ENCODE peak calls at places on chromosome 11, in eight cellular contexts. C is AG09319; A is naive thymus-derived CD8-positive, alpha-beta T cell; D is Calu3; K is heart right ventricle; G is neural crest cell; Y is GM23338; N is stimulated activated CD8-positive, alpha-beta memory T cell treated with anti-CD3 and anti-CD28 coated beads, Interleukin-15, amount 100 ng/mL, for 1 hour. X is an unnamed sample.

GRCh38 chr11:1691027-1691877 is 5.7 kb upstream of the KRTAP5-6 start:
- DNase-seq in A (no peak), N (no peak), D (no peak), Y (no peak), K (no peak), G (no peak), C (no peak), X (no peak)

GRCh38 chr11:125585486-125585885 is 7.2 kb upstream of the STT3A start:
- DNase-seq in G (no peak), C (no peak), A (no peak), Y (no peak), K (no peak), N (no peak), D (no peak), X (no peak)

GRCh38 chr11:123083623-123084029 is 21.7 kb upstream of the HSPA8 start:
- DNase-seq in A (no peak), K (peak; percentile 94), Y (no peak), G (no peak), C (peak; percentile 83), N (peak; percentile 43), D (peak; percentile 82), X (peak; percentile 82)

GRCh38 chr11:35390737-35391682 is 28.3 kb downstream of the SLC1A2 start:
- DNase-seq in K (no peak), C (peak; percentile 47), G (no peak), Y (no peak), N (no peak), A (no peak), D (peak; percentile 28), X (no peak)

GRCh38 chr11:83773950-83774880 is 488.0 kb upstream of the CCDC90B start:
- DNase-seq in C (no peak), Y (no peak), D (no peak), K (no peak), N (no peak), A (no peak), G (no peak), X (no peak)

GRCh38 chr11:121326230-121326629 is 33.7 kb downstream of the SC5D start:
- DNase-seq in A (no peak), D (no peak), G (no peak), N (no peak), K (no peak), Y (no peak), C (no peak), X (no peak)

GRCh38 chr11:27124514-27125264 is 84.1 kb downstream of the BBOX1 start:
- DNase-seq in A (no peak), C (peak; percentile 11), D (no peak), N (no peak), K (no peak), G (no peak), Y (no peak), X (no peak)

GRCh38 chr11:48107188-48107704 is 109.4 kb upstream of the OR4B1 start:
- DNase-seq in Y (no peak), G (no peak), C (peak; percentile 11), D (no peak), A (no peak), K (no peak), N (no peak), X (no peak)

GRCh38 chr11:114319716-114320328 is 23.6 kb downstream of the NNMT start:
- DNase-seq in A (no peak), N (no peak), K (no peak), D (no peak), G (no peak), Y (peak; percentile 80), C (no peak), X (no peak)

GRCh38 chr11:35247428-35247827 is 108.5 kb downstream of the CD44 start:
- DNase-seq in C (no peak), K (no peak), A (peak; percentile 63), Y (no peak), N (no peak), G (no peak), D (no peak), X (no peak)

GRCh38 chr11:33065445-33066178 is 26.2 kb downstream of the TCP11L1 start:
- DNase-seq in C (peak; percentile 27), Y (peak; percentile 92), N (peak; percentile 40), K (peak; percentile 47), G (peak; percentile 59), D (peak; percentile 76), A (peak; percentile 71), X (peak; percentile 67)

GRCh38 chr11:69462106-69463045 is 19.1 kb upstream of the LINC01488 start:
- DNase-seq in D (no peak), A (no peak), G (no peak), C (no peak), N (no peak), K (no peak), Y (no peak), X (no peak)

GRCh38 chr11:11396290-11397042 is 43.4 kb upstream of the CSNK2A3 start:
- DNase-seq in A (no peak), G (no peak), D (no peak), K (no peak), Y (no peak), N (no peak), C (peak; percentile 78), X (no peak)

GRCh38 chr11:29943347-29943746 is 73.5 kb downstream of the KCNA4 start:
- DNase-seq in A (no peak), Y (no peak), G (no peak), K (no peak), C (no peak), D (no peak), N (no peak), X (no peak)

GRCh38 chr11:134657631-134658030 is 245.6 kb upstream of the B3GAT1 start:
- DNase-seq in C (no peak), K (peak; percentile 1), D (no peak), N (no peak), G (no peak), Y (no peak), A (no peak), X (peak; percentile 16)

GRCh38 chr11:46112961-46113617 is 8.2 kb downstream of the PHF21A start:
- DNase-seq in D (peak; percentile 30), C (no peak), N (no peak), Y (peak; percentile 93), G (no peak), K (peak; percentile 44), A (peak; percentile 45), X (no peak)

GRCh38 chr11:8913961-8914660 is 3.1 kb downstream of the AKIP1 start:
- DNase-seq in D (peak; percentile 36), G (peak; percentile 12), C (no peak), A (peak; percentile 46), Y (peak; percentile 78), N (no peak), K (peak; percentile 28), X (no peak)

GRCh38 chr11:122076721-122077120 is 39.3 kb downstream of the BLID start:
- DNase-seq in K (no peak), N (no peak), A (no peak), D (no peak), G (no peak), Y (no peak), C (no peak), X (no peak)

GRCh38 chr11:20158597-20159257 is 1.5 kb downstream of the DBX1 start:
- DNase-seq in N (no peak), K (peak; percentile 57), Y (peak; percentile 90), D (peak; percentile 38), A (no peak), G (peak; percentile 77), C (no peak), X (peak; percentile 59)

GRCh38 chr11:120632579-120632978 is 121.0 kb downstream of the GRIK4 start:
- DNase-seq in A (no peak), D (no peak), C (no peak), K (no peak), Y (peak; percentile 60), G (no peak), N (no peak), X (no peak)

GRCh38 chr11:75526192-75526541 is 426 bp upstream of the GDPD5 start:
- DNase-seq in C (no peak), N (no peak), K (no peak), D (no peak), Y (no peak), A (no peak), G (no peak), X (no peak)

GRCh38 chr11:13288375-13289029 is 10.9 kb downstream of the BMAL1 start:
- DNase-seq in D (no peak), Y (no peak), C (no peak), A (no peak), G (no peak), N (no peak), K (no peak), X (no peak)

GRCh38 chr11:69704508-69705245 is 855 bp upstream of the FGF19 start:
- DNase-seq in D (peak; percentile 30), Y (peak; percentile 98), K (no peak), A (no peak), G (peak; percentile 62), N (no peak), C (no peak), X (no peak)

GRCh38 chr11:34441814-34442213 is 3.1 kb downstream of the CAT start:
- DNase-seq in C (no peak), Y (no peak), A (no peak), N (no peak), G (no peak), K (no peak), D (no peak), X (no peak)

X was measured in lung.